ENCODE peak calls at places on chromosomes 6 and 20, in five cellular contexts. F is retinal pigment epithelial cell, Z is A549, I is NB4, C is spleen. T is an unnamed sample.

GRCh38 chr6:14074723-14075503 is 42.7 kb upstream of the CD83 start:
- DNase-seq in F (peak), C (no peak), Z (no peak), I (no peak), T (peak)

GRCh38 chr20:39676857-39677351 is 714.8 kb downstream of the DHX35 start:
- DNase-seq in C (no peak), Z (no peak), I (peak), F (no peak), T (peak)

GRCh38 chr20:13009682-13010406 is 1.1 kb downstream of the SPTLC3 start:
- DNase-seq in F (peak), Z (no peak), I (peak), C (no peak), T (peak)

GRCh38 chr6:36730424-36731380 is 33.1 kb downstream of the RAB44 start:
- DNase-seq in I (no peak), C (peak), F (no peak), Z (no peak), T (no peak)

GRCh38 chr6:15044948-15045347 is 200.9 kb upstream of the JARID2 start:
- DNase-seq in Z (no peak), I (no peak), C (no peak), F (no peak), T (no peak)

GRCh38 chr20:35515949-35516645 is 13.4 kb downstream of the C20orf173 start:
- DNase-seq in Z (peak), F (peak), I (peak), C (no peak), T (no peak)

GRCh38 chr20:768426-768978 is at the start of gene SLC52A3:
- DNase-seq in F (no peak), C (no peak), I (peak), Z (peak), T (no peak)

GRCh38 chr20:1332749-1333300 is 3.9 kb upstream of the SDCBP2 start:
- DNase-seq in C (no peak), Z (no peak), I (no peak), F (no peak), T (no peak)

GRCh38 chr6:17361013-17361412 is 32.4 kb upstream of the CAP2 start:
- DNase-seq in C (no peak), I (no peak), Z (no peak), F (no peak), T (no peak)

GRCh38 chr20:44914924-44915323 is 5.1 kb downstream of the PABPC1L start:
- DNase-seq in F (no peak), Z (no peak), I (peak), C (no peak), T (no peak)

GRCh38 chr20:45968081-45968671 is 3.8 kb downstream of the ZNF335 start:
- DNase-seq in Z (no peak), C (no peak), I (no peak), F (no peak), T (no peak)

GRCh38 chr20:32983459-32984112 is 20.6 kb downstream of the SUN5 start:
- DNase-seq in C (peak), F (no peak), I (no peak), Z (no peak), T (no peak)

GRCh38 chr6:11246722-11247121 is 14.3 kb upstream of the NEDD9 start:
- DNase-seq in F (no peak), C (no peak), I (no peak), Z (no peak), T (no peak)

GRCh38 chr20:49426873-49427272 is 55.6 kb downstream of the KCNB1 start:
- DNase-seq in C (no peak), Z (no peak), I (peak), F (no peak), T (no peak)

GRCh38 chr6:170167657-170168159 is 123.2 kb downstream of the DLL1 start:
- DNase-seq in I (no peak), F (no peak), Z (no peak), C (peak), T (no peak)
- H3K4me3 ChIP-seq in I (no peak), F (no peak), Z (no peak), C (no peak), T (no peak)

DNA sequence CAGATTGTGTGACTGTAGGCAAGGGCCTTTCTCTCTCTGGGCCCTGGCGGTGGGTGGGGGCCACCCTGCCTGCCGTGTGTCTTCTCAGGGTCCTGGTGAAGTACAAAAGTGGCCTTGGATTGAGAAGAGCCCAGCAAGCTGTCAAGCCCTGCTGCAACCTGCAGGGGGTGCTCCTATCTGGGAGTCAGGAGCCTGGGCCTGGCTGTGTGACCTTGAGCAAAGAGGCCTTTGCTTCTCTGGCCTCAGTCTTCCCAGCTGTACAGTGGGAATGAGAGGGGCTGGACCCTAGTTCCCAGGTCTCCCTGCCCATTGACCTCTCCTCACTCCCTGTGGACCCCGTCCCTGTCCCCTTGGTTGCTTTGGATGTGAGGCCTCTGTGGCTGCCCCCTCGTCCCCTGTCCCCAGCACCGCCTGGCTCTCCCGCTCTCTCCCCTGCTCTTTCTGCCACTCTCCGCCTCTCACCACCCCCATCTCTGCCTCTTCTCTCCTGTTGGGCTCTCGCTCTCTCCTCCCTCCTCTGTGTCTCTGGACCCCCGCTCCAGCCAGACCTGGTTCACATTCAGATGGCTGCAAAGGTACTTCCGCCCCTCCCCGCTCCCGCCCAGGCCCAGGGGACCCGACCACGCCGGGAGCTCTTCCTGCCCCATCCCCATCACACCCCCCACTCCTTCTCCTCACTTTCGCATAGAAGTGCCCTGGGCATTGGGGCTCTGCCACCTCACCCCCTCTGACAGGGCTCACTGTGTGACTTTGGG is 46.7 kb downstream of the SRC start:
- DNase-seq in F (no peak), Z (no peak), C (peak), I (peak), T (peak)
- TF ChIP-seq CTCF in F (peak), Z (peak), C (no peak), I (peak), T (peak)

DNA sequence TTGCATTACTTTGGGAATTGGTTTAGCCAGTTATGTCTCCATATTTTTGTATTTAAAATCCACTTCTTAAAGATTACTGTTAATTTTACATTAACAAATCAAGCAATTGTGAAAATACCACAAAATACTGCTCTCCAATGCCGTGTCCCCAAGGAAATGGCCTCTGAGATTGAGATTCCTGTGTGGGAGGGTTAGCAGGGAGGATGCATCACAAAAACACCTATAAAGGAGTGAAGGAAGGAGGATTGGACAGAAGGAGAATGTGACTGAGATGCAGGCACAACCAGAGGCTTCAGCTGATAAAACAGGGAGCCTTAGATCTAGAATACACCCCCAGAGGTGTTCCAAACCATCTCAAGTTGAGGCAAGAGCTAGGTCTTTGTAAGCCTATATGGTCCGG is 34.2 kb upstream of the NKAIN2 start:
- DNase-seq in C (no peak), I (no peak), F (no peak), Z (no peak), T (no peak)
- H3K4me3 ChIP-seq in C (no peak), I (no peak), F (no peak), Z (no peak), T (no peak)

GRCh38 chr6:5181494-5182287 is 79.1 kb downstream of the LYRM4 start:
- DNase-seq in F (no peak), Z (no peak), C (no peak), I (peak), T (no peak)
- TF ChIP-seq CTCF in F (no peak), Z (no peak), C (no peak), I (no peak), T (no peak)

DNA sequence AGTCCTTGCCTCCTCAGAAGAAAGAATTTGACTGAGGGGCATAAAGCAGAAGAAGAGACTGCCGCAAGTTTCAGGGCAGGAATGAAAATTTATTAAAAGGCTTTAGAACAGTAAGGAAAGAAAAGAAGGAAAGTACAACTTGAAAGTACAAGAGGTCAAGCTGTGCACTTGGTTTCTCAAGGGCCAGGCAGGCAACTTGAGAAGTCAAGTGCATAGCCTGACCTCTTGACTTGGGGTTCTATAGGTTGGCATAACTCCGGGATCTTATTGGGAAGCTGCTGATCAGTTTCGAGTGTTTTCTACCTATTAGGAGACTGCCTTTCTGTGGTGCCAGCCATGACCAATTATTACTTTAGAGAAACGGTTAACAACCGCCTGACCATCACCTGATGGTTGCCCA is 237.0 kb upstream of the RGS17 start:
- DNase-seq in F (no peak), C (no peak), I (no peak), Z (no peak), T (no peak)
- H3K4me3 ChIP-seq in F (no peak), C (no peak), I (no peak), Z (no peak), T (no peak)